ENCODE peak calls at places on chromosome 16, in eight cellular contexts. O is CD8-positive, alpha-beta T cell; T is cardiac fibroblast; Z is stimulated activated naive CD4-positive, alpha-beta T cell; R is EH; I is HT-29; P is effector memory CD4-positive, alpha-beta T cell; J is GM04504. N is an unnamed sample.

GRCh38 chr16:88013766-88014165 is 62.5 kb downstream of the BANP start:
- DNase-seq in I (peak), O (no peak), R (no peak), T (no peak), J (no peak), P (no peak), Z (no peak), N (no peak)

GRCh38 chr16:75965504-75966374 is 239.4 kb upstream of the CPHXL start:
- DNase-seq in R (no peak), Z (no peak), P (no peak), I (no peak), J (no peak), T (no peak), O (no peak), N (no peak)

GRCh38 chr16:54277845-54278703 is 8.5 kb downstream of the IRX3 start:
- DNase-seq in J (no peak), Z (no peak), P (no peak), I (no peak), R (no peak), T (no peak), O (no peak), N (no peak)

GRCh38 chr16:72467157-72467759 is 295.3 kb upstream of the PMFBP1 start:
- DNase-seq in Z (no peak), R (peak), O (no peak), J (no peak), I (peak), T (peak), P (no peak), N (peak)

GRCh38 chr16:30184430-30185140 is 1.2 kb downstream of the CORO1A start:
- DNase-seq in O (no peak), T (no peak), J (no peak), Z (no peak), I (peak), P (no peak), R (no peak), N (no peak)

GRCh38 chr16:53207810-53208752 is 153.3 kb downstream of the CHD9 start:
- DNase-seq in I (peak), R (peak), T (peak), P (no peak), J (peak), Z (peak), O (no peak), N (peak)

GRCh38 chr16:27598921-27599565 is 49.1 kb downstream of the KATNIP start:
- DNase-seq in O (no peak), I (no peak), J (no peak), P (no peak), Z (no peak), T (no peak), R (no peak), N (no peak)

GRCh38 chr16:2720063-2720455 is at the start of gene PRSS27:
- DNase-seq in Z (no peak), P (no peak), R (no peak), J (no peak), I (no peak), O (no peak), T (no peak), N (no peak)

GRCh38 chr16:86034421-86034919 is 135.5 kb downstream of the IRF8 start:
- DNase-seq in O (no peak), I (no peak), Z (no peak), J (no peak), P (no peak), R (no peak), T (no peak), N (no peak)

GRCh38 chr16:22623351-22623781 is 112.7 kb downstream of the NPIPB5 start:
- DNase-seq in I (no peak), P (no peak), R (peak), J (peak), Z (no peak), T (peak), O (no peak), N (peak)

GRCh38 chr16:47110939-47111338 is 32.8 kb downstream of the NETO2 start:
- DNase-seq in J (no peak), R (no peak), P (no peak), I (peak), O (no peak), Z (no peak), T (no peak), N (no peak)

GRCh38 chr16:13961099-13961811 is 41.3 kb downstream of the ERCC4 start:
- DNase-seq in T (peak), O (no peak), R (peak), P (no peak), Z (no peak), I (peak), J (no peak), N (peak)

GRCh38 chr16:28012031-28012445 is 51.5 kb downstream of the GSG1L start:
- DNase-seq in P (no peak), I (no peak), O (no peak), J (no peak), R (no peak), Z (no peak), T (peak), N (peak)

GRCh38 chr16:65744401-65744800 is 622.1 kb upstream of the CDH5 start:
- DNase-seq in R (no peak), P (no peak), T (no peak), J (no peak), I (no peak), O (no peak), Z (no peak), N (no peak)

GRCh38 chr16:87276091-87276561 is 41.1 kb downstream of the C16orf95 start:
- DNase-seq in I (no peak), O (no peak), Z (no peak), P (no peak), J (no peak), T (no peak), R (no peak), N (no peak)

GRCh38 chr16:12704492-12705111 is 99.1 kb downstream of the CPPED1 start:
- DNase-seq in P (no peak), O (no peak), J (no peak), I (no peak), Z (no peak), T (no peak), R (no peak), N (no peak)

GRCh38 chr16:12646098-12646489 is 157.6 kb downstream of the CPPED1 start:
- DNase-seq in J (no peak), O (no peak), R (no peak), T (no peak), P (no peak), I (no peak), Z (no peak), N (no peak)

GRCh38 chr16:87851601-87852000 is 17.7 kb downstream of the SLC7A5 start:
- DNase-seq in P (no peak), O (no peak), I (no peak), J (no peak), R (no peak), T (no peak), Z (no peak), N (no peak)

GRCh38 chr16:85064186-85064585 is 36.6 kb downstream of the KIAA0513 start:
- DNase-seq in T (no peak), I (no peak), O (no peak), J (no peak), Z (no peak), P (no peak), R (peak), N (no peak)

GRCh38 chr16:67857547-67858233 is 10.2 kb upstream of the CENPT start:
- DNase-seq in T (peak), I (peak), O (no peak), Z (no peak), J (peak), R (peak), P (peak), N (peak)

GRCh38 chr16:9092963-9093477 is 1.6 kb downstream of the HAPSTR1 start:
- DNase-seq in Z (peak), J (no peak), O (peak), P (no peak), R (peak), I (peak), T (no peak), N (peak)

GRCh38 chr16:80672379-80672778 is 131.6 kb downstream of the DYNLRB2 start:
- DNase-seq in R (no peak), T (no peak), O (no peak), P (no peak), J (no peak), Z (no peak), I (no peak), N (no peak)

GRCh38 chr16:12529582-12529981 is 274.1 kb downstream of the CPPED1 start:
- DNase-seq in R (no peak), P (no peak), Z (no peak), T (no peak), I (no peak), O (no peak), J (no peak), N (no peak)

GRCh38 chr16:66382171-66382965 is 15.9 kb downstream of the CDH5 start:
- DNase-seq in Z (no peak), T (peak), I (no peak), P (no peak), J (peak), R (peak), O (no peak), N (no peak)

GRCh38 chr16:70529051-70529777 is 5.6 kb downstream of the SF3B3 start:
- DNase-seq in O (no peak), J (peak), P (no peak), R (peak), Z (peak), I (peak), T (peak), N (peak)

GRCh38 chr16:77273815-77274214 is 74.6 kb downstream of the SYCE1L start:
- DNase-seq in R (no peak), I (no peak), T (no peak), Z (no peak), J (no peak), O (no peak), P (no peak), N (peak)

N was measured in fibroblast of villous mesenchyme.